ENCODE peak calls at places on chromosomes 16 and 17, in seven cellular contexts. T, H, J, W, K, N and M are unnamed samples.
A peak's percentile ranks its signal among the peaks of the same experiment; 100 is the strongest.

GRCh38 chr17:13544292-13544691 is 57.4 kb downstream of the HS3ST3A1 start:
- DNase-seq in T (no peak), H (no peak), J (no peak), W (no peak), K (peak; percentile 33), N (peak; percentile 95), M (no peak)

GRCh38 chr16:3696425-3697218 is 20.7 kb downstream of the TRAP1 start:
- DNase-seq in T (no peak), H (no peak), J (no peak), W (no peak), K (no peak), N (peak; percentile 56), M (no peak)

GRCh38 chr16:49010879-49011278 is 270.8 kb downstream of the CBLN1 start:
- DNase-seq in T (no peak), H (no peak), J (no peak), W (no peak), K (no peak), N (no peak), M (no peak)

GRCh38 chr16:29824589-29825144 is 4.4 kb downstream of the MVP start:
- DNase-seq in T (no peak), H (no peak), J (no peak), W (no peak), K (no peak), N (peak; percentile 81), M (no peak)

GRCh38 chr17:41049110-41049509 is 2.0 kb upstream of the KRTAP2-1 start:
- DNase-seq in T (no peak), H (no peak), J (no peak), W (no peak), K (no peak), N (peak; percentile 85), M (no peak)

GRCh38 chr17:58329035-58329807 is 626 bp upstream of the TSPOAP1 start:
- DNase-seq in T (no peak), H (peak; percentile 65), J (peak; percentile 88), W (peak; percentile 90), K (no peak), N (no peak), M (no peak)

GRCh38 chr17:78134899-78135385 is 4.4 kb downstream of the TMC8 start:
- DNase-seq in T (no peak), H (no peak), J (no peak), W (peak; percentile 19), K (no peak), N (no peak), M (no peak)

GRCh38 chr16:3364774-3365427 is 9.2 kb downstream of the OR2C1 start:
- DNase-seq in T (peak; percentile 64), H (peak; percentile 63), J (peak; percentile 82), W (peak; percentile 94), K (peak; percentile 91), N (peak; percentile 97), M (peak; percentile 63)

GRCh38 chr16:70746708-70747424 is 54.1 kb downstream of the VAC14 start:
- DNase-seq in T (no peak), H (no peak), J (no peak), W (peak; percentile 74), K (peak; percentile 90), N (peak; percentile 86), M (no peak)

GRCh38 chr17:56592487-56593072 is 919 bp upstream of the NOG start:
- DNase-seq in T (peak; percentile 40), H (peak; percentile 43), J (peak; percentile 46), W (peak; percentile 66), K (no peak), N (peak; percentile 48), M (peak; percentile 85)

GRCh38 chr17:46770818-46771600 is 47.5 kb downstream of the WNT3 start:
- DNase-seq in T (no peak), H (no peak), J (no peak), W (no peak), K (peak; percentile 41), N (peak; percentile 37), M (no peak)

GRCh38 chr16:17312100-17312732 is 158.5 kb downstream of the XYLT1 start:
- DNase-seq in T (no peak), H (no peak), J (no peak), W (no peak), K (peak; percentile 91), N (no peak), M (no peak)

GRCh38 chr16:67933805-67934204 is 2.1 kb upstream of the CTRL start:
- DNase-seq in T (no peak), H (no peak), J (no peak), W (no peak), K (no peak), N (no peak), M (no peak)

GRCh38 chr16:19810817-19811731 is 73.6 kb downstream of the GPRC5B start:
- DNase-seq in T (no peak), H (no peak), J (no peak), W (no peak), K (no peak), N (peak; percentile 31), M (no peak)

GRCh38 chr17:21029032-21029431 is 13.8 kb downstream of the USP22 start:
- DNase-seq in T (no peak), H (no peak), J (no peak), W (no peak), K (no peak), N (peak; percentile 82), M (no peak)

GRCh38 chr17:34275881-34276280 is 5.9 kb downstream of the CCL7 start:
- DNase-seq in T (no peak), H (no peak), J (no peak), W (no peak), K (no peak), N (peak; percentile 96), M (no peak)

GRCh38 chr17:79042421-79043190 is 18.6 kb downstream of the C1QTNF1 start:
- DNase-seq in T (peak; percentile 59), H (peak; percentile 44), J (no peak), W (peak; percentile 75), K (peak; percentile 72), N (peak; percentile 65), M (peak; percentile 65)

GRCh38 chr17:36188891-36189306 is 7.7 kb downstream of the CCL3L1 start:
- DNase-seq in T (no peak), H (no peak), J (peak; percentile 62), W (peak; percentile 81), K (no peak), N (no peak), M (no peak)

GRCh38 chr17:59520276-59520675 is 45.1 kb upstream of the DHX40 start:
- DNase-seq in T (no peak), H (no peak), J (no peak), W (no peak), K (no peak), N (no peak), M (no peak)

GRCh38 chr17:2697611-2698162 is 13.9 kb downstream of the CLUH start:
- DNase-seq in T (no peak), H (no peak), J (no peak), W (no peak), K (peak; percentile 21), N (no peak), M (peak; percentile 37)

GRCh38 chr17:66451188-66452149 is 149.1 kb downstream of the PRKCA start:
- DNase-seq in T (no peak), H (no peak), J (no peak), W (no peak), K (peak; percentile 65), N (no peak), M (no peak)

GRCh38 chr16:3490911-3491629 is 4.2 kb downstream of the C16orf90 start:
- DNase-seq in T (peak; percentile 76), H (no peak), J (no peak), W (no peak), K (no peak), N (no peak), M (no peak)

GRCh38 chr17:15319461-15319860 is 21.9 kb downstream of the TEKT3 start:
- DNase-seq in T (no peak), H (no peak), J (no peak), W (no peak), K (no peak), N (no peak), M (no peak)

GRCh38 chr16:77298638-77299360 is 99.6 kb downstream of the SYCE1L start:
- DNase-seq in T (no peak), H (no peak), J (no peak), W (no peak), K (no peak), N (peak; percentile 95), M (no peak)

GRCh38 chr17:29124931-29125270 is 55.3 kb downstream of the MYO18A start:
- DNase-seq in T (no peak), H (no peak), J (no peak), W (no peak), K (peak; percentile 80), N (no peak), M (no peak)

GRCh38 chr16:65667013-65667578 is 545.2 kb upstream of the CDH11 start:
- DNase-seq in T (no peak), H (no peak), J (no peak), W (no peak), K (no peak), N (peak; percentile 61), M (no peak)

GRCh38 chr16:85253127-85253941 is 141.1 kb upstream of the CIBAR2 start:
- DNase-seq in T (no peak), H (peak; percentile 28), J (peak; percentile 60), W (peak; percentile 73), K (no peak), N (peak; percentile 37), M (peak; percentile 84)

GRCh38 chr17:34716291-34716690 is 136.9 kb downstream of the TMEM132E start:
- DNase-seq in T (no peak), H (no peak), J (no peak), W (no peak), K (no peak), N (no peak), M (no peak)

GRCh38 chr16:85568519-85568918 is 44.6 kb upstream of the GSE1 start:
- DNase-seq in T (no peak), H (no peak), J (no peak), W (no peak), K (peak; percentile 90), N (no peak), M (no peak)

GRCh38 chr17:40541060-40541872 is 24.0 kb downstream of the CCR7 start:
- DNase-seq in T (no peak), H (peak; percentile 59), J (no peak), W (peak; percentile 85), K (peak; percentile 22), N (no peak), M (no peak)

GRCh38 chr17:81019563-81020442 is 15.1 kb upstream of the BAIAP2 start:
- DNase-seq in T (no peak), H (no peak), J (no peak), W (no peak), K (no peak), N (no peak), M (no peak)

GRCh38 chr17:71830916-71831315 is 289.9 kb upstream of the SOX9 start:
- DNase-seq in T (no peak), H (no peak), J (no peak), W (no peak), K (no peak), N (no peak), M (no peak)

GRCh38 chr16:24123275-24123674 is 132.9 kb upstream of the CACNG3 start:
- DNase-seq in T (no peak), H (no peak), J (no peak), W (no peak), K (no peak), N (no peak), M (no peak)